ENCODE peak calls at places on chromosomes 3 and 15, in seven cellular contexts. One of them, this sample, is unnamed.

GRCh38 chr3:158789592-158789991 is 12.3 kb upstream of the MFSD1 start:
- DNase-seq in thoracic aorta: no peak
- DNase-seq in H9: no peak
- DNase-seq in esophagus squamous epithelium: no peak
- DNase-seq in left lung: no peak
- DNase-seq in epithelial cell of proximal tubule: no peak
- DNase-seq in uterus: no peak
- DNase-seq in this sample: no peak

GRCh38 chr3:12796171-12797123 is at the start of gene CAND2:
- DNase-seq in thoracic aorta: peak; percentile 43
- DNase-seq in H9: peak; percentile 56
- DNase-seq in esophagus squamous epithelium: no peak
- DNase-seq in left lung: peak; percentile 57
- DNase-seq in epithelial cell of proximal tubule: no peak
- DNase-seq in uterus: peak; percentile 80
- DNase-seq in this sample: peak; percentile 75

GRCh38 chr3:45165497-45166282 is 19.5 kb upstream of the CDCP1 start:
- DNase-seq in thoracic aorta: no peak
- DNase-seq in H9: no peak
- DNase-seq in esophagus squamous epithelium: no peak
- DNase-seq in left lung: no peak
- DNase-seq in epithelial cell of proximal tubule: no peak
- DNase-seq in uterus: no peak
- DNase-seq in this sample: no peak

GRCh38 chr3:49813497-49814174 is at the start of gene UBA7:
- DNase-seq in thoracic aorta: no peak
- DNase-seq in H9: no peak
- DNase-seq in esophagus squamous epithelium: no peak
- DNase-seq in left lung: peak; percentile 72
- DNase-seq in epithelial cell of proximal tubule: no peak
- DNase-seq in uterus: peak; percentile 65
- DNase-seq in this sample: no peak

GRCh38 chr3:11349466-11349865 is 77.3 kb downstream of the ATG7 start:
- DNase-seq in thoracic aorta: no peak
- DNase-seq in H9: no peak
- DNase-seq in esophagus squamous epithelium: no peak
- DNase-seq in left lung: no peak
- DNase-seq in epithelial cell of proximal tubule: no peak
- DNase-seq in uterus: no peak
- DNase-seq in this sample: no peak

GRCh38 chr3:56702487-56703315 is 19.6 kb upstream of the TASOR start:
- DNase-seq in thoracic aorta: no peak
- DNase-seq in H9: no peak
- DNase-seq in esophagus squamous epithelium: no peak
- DNase-seq in left lung: no peak
- DNase-seq in epithelial cell of proximal tubule: peak; percentile 18
- DNase-seq in uterus: no peak
- DNase-seq in this sample: peak; percentile 39

GRCh38 chr3:127803619-127804018 is 18.7 kb downstream of the MGLL start:
- DNase-seq in thoracic aorta: no peak
- DNase-seq in H9: no peak
- DNase-seq in esophagus squamous epithelium: no peak
- DNase-seq in left lung: no peak
- DNase-seq in epithelial cell of proximal tubule: peak; percentile 92
- DNase-seq in uterus: no peak
- DNase-seq in this sample: no peak

GRCh38 chr15:99143655-99144610 is 39.1 kb downstream of the SYNM start:
- DNase-seq in thoracic aorta: peak; percentile 78
- DNase-seq in H9: peak; percentile 18
- DNase-seq in esophagus squamous epithelium: no peak
- DNase-seq in left lung: no peak
- DNase-seq in epithelial cell of proximal tubule: peak; percentile 51
- DNase-seq in uterus: peak; percentile 52
- DNase-seq in this sample: no peak

GRCh38 chr3:124396397-124396796 is 333.9 kb upstream of the UMPS start:
- DNase-seq in thoracic aorta: no peak
- DNase-seq in H9: no peak
- DNase-seq in esophagus squamous epithelium: no peak
- DNase-seq in left lung: no peak
- DNase-seq in epithelial cell of proximal tubule: no peak
- DNase-seq in uterus: no peak
- DNase-seq in this sample: no peak

GRCh38 chr3:74303711-74304110 is 310.7 kb downstream of the CNTN3 start:
- DNase-seq in thoracic aorta: no peak
- DNase-seq in H9: no peak
- DNase-seq in esophagus squamous epithelium: no peak
- DNase-seq in left lung: no peak
- DNase-seq in epithelial cell of proximal tubule: no peak
- DNase-seq in uterus: no peak
- DNase-seq in this sample: no peak

GRCh38 chr3:17412950-17413530 is 329.4 kb downstream of the TBC1D5 start:
- DNase-seq in thoracic aorta: no peak
- DNase-seq in H9: no peak
- DNase-seq in esophagus squamous epithelium: no peak
- DNase-seq in left lung: no peak
- DNase-seq in epithelial cell of proximal tubule: no peak
- DNase-seq in uterus: no peak
- DNase-seq in this sample: peak; percentile 7

GRCh38 chr3:129235310-129235917 is 14.0 kb upstream of the COPG1 start:
- DNase-seq in thoracic aorta: no peak
- DNase-seq in H9: no peak
- DNase-seq in esophagus squamous epithelium: no peak
- DNase-seq in left lung: no peak
- DNase-seq in epithelial cell of proximal tubule: no peak
- DNase-seq in uterus: no peak
- DNase-seq in this sample: no peak

GRCh38 chr3:73409405-73409804 is 215.3 kb downstream of the PDZRN3 start:
- DNase-seq in thoracic aorta: no peak
- DNase-seq in H9: no peak
- DNase-seq in esophagus squamous epithelium: no peak
- DNase-seq in left lung: no peak
- DNase-seq in epithelial cell of proximal tubule: no peak
- DNase-seq in uterus: no peak
- DNase-seq in this sample: no peak

GRCh38 chr3:189826566-189826965 is 195.4 kb downstream of the TP63 start:
- DNase-seq in thoracic aorta: no peak
- DNase-seq in H9: no peak
- DNase-seq in esophagus squamous epithelium: no peak
- DNase-seq in left lung: no peak
- DNase-seq in epithelial cell of proximal tubule: no peak
- DNase-seq in uterus: no peak
- DNase-seq in this sample: no peak

GRCh38 chr3:40465456-40465855 is 8.3 kb downstream of the RPL14 start:
- DNase-seq in thoracic aorta: no peak
- DNase-seq in H9: no peak
- DNase-seq in esophagus squamous epithelium: no peak
- DNase-seq in left lung: no peak
- DNase-seq in epithelial cell of proximal tubule: no peak
- DNase-seq in uterus: no peak
- DNase-seq in this sample: no peak

GRCh38 chr3:13282986-13283876 is 136.9 kb downstream of the NUP210 start:
- DNase-seq in thoracic aorta: no peak
- DNase-seq in H9: peak; percentile 82
- DNase-seq in esophagus squamous epithelium: no peak
- DNase-seq in left lung: peak; percentile 10
- DNase-seq in epithelial cell of proximal tubule: no peak
- DNase-seq in uterus: no peak
- DNase-seq in this sample: peak; percentile 69

GRCh38 chr15:81038975-81039607 is 38.4 kb downstream of the TLNRD1 start:
- DNase-seq in thoracic aorta: no peak
- DNase-seq in H9: no peak
- DNase-seq in esophagus squamous epithelium: no peak
- DNase-seq in left lung: peak; percentile 34
- DNase-seq in epithelial cell of proximal tubule: no peak
- DNase-seq in uterus: no peak
- DNase-seq in this sample: no peak

GRCh38 chr3:28188686-28189085 is 52.7 kb upstream of the CMC1 start:
- DNase-seq in thoracic aorta: no peak
- DNase-seq in H9: no peak
- DNase-seq in esophagus squamous epithelium: no peak
- DNase-seq in left lung: no peak
- DNase-seq in epithelial cell of proximal tubule: no peak
- DNase-seq in uterus: no peak
- DNase-seq in this sample: no peak

GRCh38 chr15:66763186-66764066 is 61.4 kb downstream of the SMAD6 start:
- DNase-seq in thoracic aorta: peak; percentile 77
- DNase-seq in H9: no peak
- DNase-seq in esophagus squamous epithelium: no peak
- DNase-seq in left lung: peak; percentile 89
- DNase-seq in epithelial cell of proximal tubule: no peak
- DNase-seq in uterus: peak; percentile 66
- DNase-seq in this sample: no peak

GRCh38 chr3:154152741-154153140 is 31.6 kb downstream of the ARHGEF26 start:
- DNase-seq in thoracic aorta: no peak
- DNase-seq in H9: no peak
- DNase-seq in esophagus squamous epithelium: no peak
- DNase-seq in left lung: no peak
- DNase-seq in epithelial cell of proximal tubule: no peak
- DNase-seq in uterus: no peak
- DNase-seq in this sample: no peak

GRCh38 chr15:62362608-62363007 is 197.5 kb upstream of the C2CD4B start:
- DNase-seq in thoracic aorta: no peak
- DNase-seq in H9: no peak
- DNase-seq in esophagus squamous epithelium: no peak
- DNase-seq in left lung: no peak
- DNase-seq in epithelial cell of proximal tubule: no peak
- DNase-seq in uterus: no peak
- DNase-seq in this sample: no peak

GRCh38 chr3:29275309-29275708 is 5.6 kb upstream of the RBMS3 start:
- DNase-seq in thoracic aorta: no peak
- DNase-seq in H9: no peak
- DNase-seq in esophagus squamous epithelium: no peak
- DNase-seq in left lung: no peak
- DNase-seq in epithelial cell of proximal tubule: no peak
- DNase-seq in uterus: peak; percentile 25
- DNase-seq in this sample: no peak

GRCh38 chr15:70863450-70864218 is 9.7 kb upstream of the LARP6 start:
- DNase-seq in thoracic aorta: no peak
- DNase-seq in H9: no peak
- DNase-seq in esophagus squamous epithelium: no peak
- DNase-seq in left lung: no peak
- DNase-seq in epithelial cell of proximal tubule: no peak
- DNase-seq in uterus: no peak
- DNase-seq in this sample: no peak
- TF ChIP-seq CTCF in thoracic aorta: no peak
- TF ChIP-seq CTCF in H9: no peak
- TF ChIP-seq CTCF in esophagus squamous epithelium: no peak
- TF ChIP-seq CTCF in left lung: no peak
- TF ChIP-seq CTCF in epithelial cell of proximal tubule: no peak
- TF ChIP-seq CTCF in uterus: no peak
- TF ChIP-seq CTCF in this sample: no peak

GRCh38 chr3:120641696-120642246 is 40.3 kb downstream of the HGD start:
- DNase-seq in thoracic aorta: no peak
- DNase-seq in H9: no peak
- DNase-seq in esophagus squamous epithelium: no peak
- DNase-seq in left lung: no peak
- DNase-seq in epithelial cell of proximal tubule: no peak
- DNase-seq in uterus: no peak
- DNase-seq in this sample: no peak

GRCh38 chr3:120646771-120647449 is 35.1 kb downstream of the HGD start:
- DNase-seq in thoracic aorta: no peak
- DNase-seq in H9: no peak
- DNase-seq in esophagus squamous epithelium: no peak
- DNase-seq in left lung: no peak
- DNase-seq in epithelial cell of proximal tubule: no peak
- DNase-seq in uterus: no peak
- DNase-seq in this sample: no peak

GRCh38 chr3:120645083-120645800 is 36.8 kb downstream of the HGD start:
- DNase-seq in thoracic aorta: no peak
- DNase-seq in H9: no peak
- DNase-seq in esophagus squamous epithelium: no peak
- DNase-seq in left lung: no peak
- DNase-seq in epithelial cell of proximal tubule: no peak
- DNase-seq in uterus: no peak
- DNase-seq in this sample: no peak

GRCh38 chr3:120640231-120640630 is 41.8 kb downstream of the HGD start:
- DNase-seq in thoracic aorta: no peak
- DNase-seq in H9: no peak
- DNase-seq in esophagus squamous epithelium: no peak
- DNase-seq in left lung: no peak
- DNase-seq in epithelial cell of proximal tubule: no peak
- DNase-seq in uterus: no peak
- DNase-seq in this sample: no peak

GRCh38 chr3:120642368-120642948 is 39.6 kb downstream of the HGD start:
- DNase-seq in thoracic aorta: no peak
- DNase-seq in H9: no peak
- DNase-seq in esophagus squamous epithelium: no peak
- DNase-seq in left lung: no peak
- DNase-seq in epithelial cell of proximal tubule: no peak
- DNase-seq in uterus: no peak
- DNase-seq in this sample: no peak
- TF ChIP-seq CTCF in thoracic aorta: no peak
- TF ChIP-seq CTCF in H9: no peak
- TF ChIP-seq CTCF in esophagus squamous epithelium: no peak
- TF ChIP-seq CTCF in left lung: no peak
- TF ChIP-seq CTCF in epithelial cell of proximal tubule: no peak
- TF ChIP-seq CTCF in uterus: no peak
- TF ChIP-seq CTCF in this sample: no peak

GRCh38 chr15:51044037-51044712 is 50.5 kb downstream of the TNFAIP8L3 start:
- DNase-seq in thoracic aorta: no peak
- DNase-seq in H9: no peak
- DNase-seq in esophagus squamous epithelium: no peak
- DNase-seq in left lung: no peak
- DNase-seq in epithelial cell of proximal tubule: no peak
- DNase-seq in uterus: no peak
- DNase-seq in this sample: no peak

DNA sequence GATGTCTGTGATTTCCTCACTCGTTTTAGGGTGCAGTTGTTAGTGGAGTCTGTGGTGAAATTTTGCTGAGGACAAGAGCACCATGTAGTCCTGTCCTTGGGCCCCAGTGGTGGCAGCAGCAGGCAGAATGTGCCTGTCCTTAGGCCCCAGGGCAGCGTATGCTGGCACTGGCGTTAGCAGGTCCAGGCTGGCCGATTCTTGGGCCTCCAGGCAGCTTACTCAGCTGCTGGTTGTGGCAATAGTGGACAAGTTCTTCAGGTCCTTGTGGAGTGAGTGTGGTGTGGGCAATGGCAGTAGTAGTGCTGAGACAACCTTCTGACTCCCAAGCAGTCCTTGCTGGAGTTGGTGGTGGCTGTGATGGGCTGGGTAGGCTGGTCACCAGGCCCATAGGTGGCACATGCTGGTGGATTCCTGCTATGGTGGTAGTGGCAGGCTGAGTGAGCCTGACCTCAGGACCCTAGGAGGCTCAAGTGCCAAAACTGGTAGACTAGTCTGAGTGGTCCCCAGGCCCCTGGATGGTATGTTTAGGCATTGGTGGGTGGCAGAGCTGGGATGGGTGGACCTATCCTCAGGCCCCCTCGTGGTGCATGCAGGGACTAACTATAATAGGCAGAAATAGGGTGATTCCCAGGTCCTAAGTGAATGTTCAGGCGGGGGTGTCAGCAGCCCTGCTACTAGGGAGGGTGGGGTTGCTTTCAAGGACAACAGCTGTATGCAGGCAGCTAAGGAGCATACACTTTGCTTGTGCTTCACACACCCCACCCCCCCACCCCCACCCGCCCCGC is 56.3 kb downstream of the TNFAIP8L3 start:
- DNase-seq in thoracic aorta: no peak
- DNase-seq in H9: no peak
- DNase-seq in esophagus squamous epithelium: no peak
- DNase-seq in left lung: no peak
- DNase-seq in epithelial cell of proximal tubule: no peak
- DNase-seq in uterus: no peak
- DNase-seq in this sample: no peak
- TF ChIP-seq CTCF in thoracic aorta: no peak
- TF ChIP-seq CTCF in H9: no peak
- TF ChIP-seq CTCF in esophagus squamous epithelium: no peak
- TF ChIP-seq CTCF in left lung: no peak
- TF ChIP-seq CTCF in epithelial cell of proximal tubule: no peak
- TF ChIP-seq CTCF in uterus: no peak
- TF ChIP-seq CTCF in this sample: no peak

GRCh38 chr3:36282774-36283173 is 97.5 kb upstream of the STAC start:
- DNase-seq in thoracic aorta: no peak
- DNase-seq in H9: no peak
- DNase-seq in esophagus squamous epithelium: no peak
- DNase-seq in left lung: no peak
- DNase-seq in epithelial cell of proximal tubule: no peak
- DNase-seq in uterus: no peak
- DNase-seq in this sample: no peak
- TF ChIP-seq CTCF in thoracic aorta: no peak
- TF ChIP-seq CTCF in H9: no peak
- TF ChIP-seq CTCF in esophagus squamous epithelium: no peak
- TF ChIP-seq CTCF in left lung: no peak
- TF ChIP-seq CTCF in epithelial cell of proximal tubule: no peak
- TF ChIP-seq CTCF in uterus: no peak
- TF ChIP-seq CTCF in this sample: no peak